ENCODE peak calls at places on chromosomes 1 and 21, in nine cellular contexts. R, Z, M, E, K, F, N, U and W are unnamed samples. For H3K4me1 and H3K36me3, the result is how much of the 10 kb centered on the place peaks cover.

GRCh38 chr1:17108786-17109185 is 10.5 kb downstream of the PADI2 start:
- DNase-seq in R (no peak), Z (no peak), M (no peak), E (no peak), K (no peak), F (no peak), N (no peak), U (no peak), W (no peak)

GRCh38 chr1:213120386-213120785 is 69.3 kb downstream of the RPS6KC1 start:
- DNase-seq in R (no peak), Z (no peak), M (no peak), E (no peak), K (no peak), F (no peak), N (no peak), U (no peak), W (no peak)

GRCh38 chr1:226671268-226671667 is 67.8 kb downstream of the ITPKB start:
- DNase-seq in R (no peak), Z (no peak), M (no peak), E (no peak), K (no peak), F (peak), N (no peak), U (no peak), W (no peak)

GRCh38 chr1:230105754-230106625 is 39.0 kb downstream of the GALNT2 start:
- DNase-seq in R (peak), Z (no peak), M (no peak), E (no peak), K (peak), F (peak), N (no peak), U (no peak), W (no peak)

GRCh38 chr1:206635080-206635982 is at the start of gene DYRK3:
- DNase-seq in R (peak), Z (peak), M (peak), E (peak), K (peak), F (peak), N (peak), U (peak), W (peak)

GRCh38 chr1:116405241-116406135 is 32.4 kb downstream of the ATP1A1 start:
- DNase-seq in R (no peak), Z (no peak), M (no peak), E (no peak), K (no peak), F (no peak), N (no peak), U (no peak), W (no peak)

GRCh38 chr1:26949266-26949925 is 10.9 kb downstream of the KDF1 start:
- DNase-seq in R (no peak), Z (peak), M (no peak), E (no peak), K (no peak), F (no peak), N (no peak), U (peak), W (no peak)

GRCh38 chr1:3453891-3454810 is at the start of gene ARHGEF16:
- DNase-seq in R (peak), Z (peak), M (no peak), E (no peak), K (no peak), F (no peak), N (peak), U (peak), W (no peak)

GRCh38 chr1:76928511-76928910 is 61.2 kb downstream of the ST6GALNAC5 start:
- DNase-seq in R (no peak), Z (no peak), M (no peak), E (no peak), K (no peak), F (no peak), N (no peak), U (no peak), W (no peak)

GRCh38 chr1:93815738-93816110 is 63.3 kb downstream of the DNTTIP2 start:
- DNase-seq in R (no peak), Z (no peak), M (no peak), E (no peak), K (peak), F (no peak), N (no peak), U (no peak), W (no peak)

GRCh38 chr21:17492415-17493168 is 20.3 kb upstream of the CXADR start:
- DNase-seq in R (peak), Z (no peak), M (no peak), E (no peak), K (no peak), F (no peak), N (no peak), U (no peak), W (no peak)

GRCh38 chr1:215260711-215261110 is 178.2 kb downstream of the KCNK2 start:
- DNase-seq in R (no peak), Z (no peak), M (no peak), E (no peak), K (no peak), F (no peak), N (no peak), U (no peak), W (no peak)

GRCh38 chr1:220410681-220411080 is 117.3 kb upstream of the MARK1 start:
- DNase-seq in R (no peak), Z (no peak), M (no peak), E (no peak), K (no peak), F (no peak), N (no peak), U (no peak), W (no peak)

GRCh38 chr1:184535191-184535970 is 148.6 kb downstream of the C1orf21 start:
- DNase-seq in R (no peak), Z (no peak), M (no peak), E (no peak), K (no peak), F (no peak), N (no peak), U (no peak), W (no peak)

GRCh38 chr1:26828352-26829093 is 2.0 kb downstream of the ZDHHC18 start:
- DNase-seq in R (no peak), Z (no peak), M (no peak), E (no peak), K (no peak), F (peak), N (no peak), U (peak), W (no peak)

GRCh38 chr1:228286505-228287417 is 78.9 kb downstream of the OBSCN start:
- DNase-seq in R (no peak), Z (no peak), M (no peak), E (peak), K (peak), F (no peak), N (no peak), U (peak), W (peak)

GRCh38 chr21:31564439-31564838 is 95.1 kb upstream of the SOD1 start:
- DNase-seq in R (no peak), Z (no peak), M (no peak), E (no peak), K (no peak), F (no peak), N (no peak), U (no peak), W (no peak)

GRCh38 chr1:111553199-111553598 is 49.8 kb upstream of the ADORA3 start:
- DNase-seq in R (no peak), Z (no peak), M (no peak), E (no peak), K (no peak), F (no peak), N (no peak), U (no peak), W (no peak)

GRCh38 chr1:25137106-25137505 is 95.2 kb downstream of the SYF2 start:
- DNase-seq in R (no peak), Z (no peak), M (no peak), E (no peak), K (no peak), F (no peak), N (no peak), U (no peak), W (no peak)

GRCh38 chr1:56189454-56189853 is 389.9 kb downstream of the PLPP3 start:
- DNase-seq in R (no peak), Z (no peak), M (no peak), E (no peak), K (no peak), F (no peak), N (no peak), U (no peak), W (no peak)

GRCh38 chr1:116485071-116485735 is 85.6 kb downstream of the CD58 start:
- DNase-seq in R (peak), Z (peak), M (peak), E (peak), K (peak), F (peak), N (peak), U (peak), W (no peak)

GRCh38 chr1:33349778-33350610 is 29.1 kb upstream of the A3GALT2 start:
- DNase-seq in R (peak), Z (peak), M (peak), E (peak), K (peak), F (peak), N (peak), U (peak), W (no peak)

DNA sequence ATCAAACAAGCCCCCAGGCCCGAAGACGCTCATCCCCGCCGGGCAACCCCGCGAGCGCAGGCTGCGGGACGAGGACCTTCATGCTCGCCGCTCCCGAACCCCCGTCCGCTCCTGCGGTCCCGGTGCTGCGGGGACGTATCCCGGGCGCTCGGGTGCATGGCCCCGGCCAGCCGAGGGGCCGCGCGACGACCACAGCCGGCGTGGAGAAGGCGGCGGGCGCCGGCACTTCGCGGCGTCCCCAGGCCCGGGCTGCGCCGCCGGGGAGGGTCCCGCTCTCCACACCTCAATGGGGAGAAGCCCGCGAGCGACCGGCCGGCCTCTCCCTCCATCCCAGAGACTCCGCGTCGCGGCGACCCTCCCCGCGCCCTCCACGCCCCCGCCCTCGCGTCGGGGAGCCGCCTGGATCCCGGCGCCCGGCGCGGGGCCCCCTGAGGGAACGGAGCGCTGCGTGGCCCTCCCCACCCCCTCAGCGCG is 401 bp downstream of the ERRFI1 start:
- DNase-seq in R (no peak), Z (no peak), M (no peak), E (no peak), K (no peak), F (no peak), N (no peak), U (no peak), W (no peak)
- H3K4me1 ChIP-seq in R (under half), Z (under half), M (under half), E (under half), K (under half), F (under half), N (under half), U (under half), W (under half)

GRCh38 chr1:109630081-109630880 is 10.6 kb downstream of the AMPD2 start:
- DNase-seq in R (peak), Z (peak), M (peak), E (no peak), K (peak), F (peak), N (no peak), U (peak), W (no peak)

GRCh38 chr1:109628540-109629321 is 9.1 kb downstream of the AMPD2 start:
- DNase-seq in R (peak), Z (no peak), M (peak), E (no peak), K (no peak), F (no peak), N (no peak), U (peak), W (no peak)

GRCh38 chr1:109627692-109628399 is 8.2 kb downstream of the AMPD2 start:
- DNase-seq in R (peak), Z (no peak), M (no peak), E (no peak), K (no peak), F (no peak), N (no peak), U (no peak), W (no peak)

GRCh38 chr1:109630881-109631512 is 11.4 kb downstream of the AMPD2 start:
- DNase-seq in R (peak), Z (peak), M (peak), E (no peak), K (no peak), F (no peak), N (no peak), U (no peak), W (no peak)

DNA sequence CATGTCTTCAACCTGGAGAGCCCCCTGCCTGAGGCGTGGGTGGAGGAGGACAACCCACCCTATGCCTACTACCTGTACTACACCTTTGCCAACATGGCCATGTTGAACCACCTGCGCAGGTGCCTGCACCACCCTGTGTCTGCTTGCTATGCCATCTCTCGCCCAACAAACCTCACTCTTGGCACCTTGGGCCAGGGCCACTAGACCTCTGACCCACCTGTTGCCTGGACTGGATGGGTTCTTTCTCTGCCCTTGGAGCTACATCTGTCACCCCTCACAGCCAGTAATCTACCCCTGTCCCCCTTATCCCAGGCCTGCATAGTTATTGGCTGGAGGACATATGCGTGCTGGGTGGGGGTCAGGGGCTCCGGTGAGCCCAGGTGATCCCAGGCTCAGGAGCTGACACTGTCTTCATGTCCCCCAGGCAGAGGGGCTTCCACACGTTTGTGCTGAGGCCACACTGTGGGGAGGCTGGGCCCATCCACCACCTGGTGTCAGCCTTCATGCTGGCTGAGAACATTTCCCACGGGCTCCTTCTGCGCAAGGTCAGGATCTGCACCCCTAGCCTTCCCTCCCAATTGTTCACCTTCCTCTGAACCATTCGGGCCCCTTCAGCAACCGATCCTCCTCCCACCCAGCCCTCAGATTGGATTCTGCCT is 9.9 kb downstream of the AMPD2 start:
- DNase-seq in R (peak), Z (peak), M (no peak), E (no peak), K (no peak), F (no peak), N (no peak), U (no peak), W (no peak)
- H3K36me3 ChIP-seq in R (half or more), Z (under half), M (under half), E (under half), K (under half), F (under half), N (under half), U (under half), W (under half)

GRCh38 chr1:62906428-62906886 is 122.5 kb downstream of the ATG4C start:
- DNase-seq in R (no peak), Z (peak), M (no peak), E (no peak), K (no peak), F (peak), N (no peak), U (no peak), W (no peak)
- TF ChIP-seq CTCF in R (no peak), Z (peak), M (no peak), E (no peak), K (no peak), F (peak), N (no peak), U (peak), W (peak)

GRCh38 chr1:181095763-181096184 is 7.3 kb downstream of the IER5 start:
- DNase-seq in R (no peak), Z (no peak), M (no peak), E (no peak), K (no peak), F (no peak), N (no peak), U (no peak), W (no peak)
- H3K4me1 ChIP-seq in R (under half), Z (half or more), M (under half), E (under half), K (under half), F (under half), N (under half), U (under half), W (under half)

DNA sequence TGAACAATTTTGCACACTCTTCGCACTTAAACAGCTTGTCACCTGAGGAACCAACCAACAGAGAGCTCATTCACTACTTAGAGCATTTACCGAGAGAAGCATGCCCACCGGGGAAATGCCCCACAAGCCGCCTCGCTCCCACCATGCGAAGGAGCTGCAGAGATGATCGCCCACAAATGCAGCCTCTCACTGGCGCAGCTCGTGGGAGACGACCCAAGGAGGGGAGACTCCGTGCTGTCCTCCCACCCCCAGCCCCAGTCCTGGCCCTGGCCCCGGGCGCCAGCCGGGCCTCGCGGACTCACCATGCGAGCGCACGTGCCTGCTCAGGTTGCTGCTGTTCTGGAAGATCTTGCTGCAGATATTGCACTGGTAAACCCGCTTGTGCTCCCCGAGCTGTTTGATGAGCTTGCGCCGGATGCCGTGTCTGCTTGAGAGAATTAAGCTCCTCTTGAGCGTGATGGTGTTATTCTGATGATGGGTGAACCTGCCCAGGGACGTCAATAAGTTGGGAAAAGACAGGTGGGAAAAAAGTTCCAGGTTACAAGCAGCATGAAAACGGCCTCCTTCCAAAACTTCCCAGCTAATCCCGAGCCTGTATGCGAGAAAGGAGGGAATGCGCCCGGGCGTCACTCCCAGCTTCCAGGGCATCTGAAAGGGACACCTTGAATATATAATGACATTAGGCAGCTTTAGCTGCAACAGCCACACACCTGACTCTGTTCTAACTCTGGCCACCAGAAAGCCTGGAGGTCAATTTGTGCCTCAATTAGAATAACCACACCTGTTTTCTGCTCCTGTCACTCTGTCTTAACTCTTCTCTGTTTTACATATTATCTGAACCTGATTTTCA is 42.8 kb downstream of the PRDM15 start:
- DNase-seq in R (no peak), Z (no peak), M (no peak), E (no peak), K (peak), F (peak), N (no peak), U (no peak), W (no peak)
- H3K36me3 ChIP-seq in R (under half), Z (under half), M (under half), E (under half), K (under half), F (half or more), N (under half), U (under half), W (half or more)

GRCh38 chr1:118461154-118461553 is 276.1 kb upstream of the SPAG17 start:
- DNase-seq in R (no peak), Z (no peak), M (no peak), E (no peak), K (no peak), F (no peak), N (no peak), U (no peak), W (no peak)
- TF ChIP-seq CTCF in R (no peak), Z (peak), M (no peak), E (no peak), K (no peak), F (peak), N (no peak), U (no peak), W (no peak)

GRCh38 chr1:85611856-85612255 is 31.3 kb downstream of the CCN1 start:
- DNase-seq in R (peak), Z (no peak), M (peak), E (peak), K (peak), F (no peak), N (peak), U (no peak), W (peak)
- H3K4me1 ChIP-seq in R (under half), Z (under half), M (under half), E (under half), K (under half), F (under half), N (under half), U (under half), W (under half)